ENCODE peak calls at places on chromosomes 2 and 18, in ten cellular contexts. Y is RWPE2, N is uterus, J is cardiac fibroblast, V is fibroblast of pulmonary artery, X is AG04450, P is testis, S is HCT116, T is mesenchymal stem cell, W is colonic mucosa. M is an unnamed sample.

GRCh38 chr18:22346968-22347611 is 70.6 kb downstream of the CTAGE1 start:
- DNase-seq in X (no peak), W (peak), T (peak), N (peak), P (peak), J (peak), Y (no peak), V (peak), S (no peak), M (peak)

GRCh38 chr2:100056478-100056877 is 85.9 kb downstream of the AFF3 start:
- DNase-seq in N (no peak), Y (no peak), T (peak), V (no peak), P (no peak), X (no peak), S (no peak), J (no peak), W (no peak), M (no peak)

GRCh38 chr2:44245068-44245861 is 30.0 kb upstream of the SLC3A1 start:
- DNase-seq in T (no peak), N (no peak), P (no peak), W (peak), Y (no peak), S (no peak), J (no peak), V (no peak), X (no peak), M (no peak)

GRCh38 chr2:10151462-10151861 is 28.9 kb downstream of the RRM2 start:
- DNase-seq in T (no peak), X (no peak), J (no peak), W (no peak), V (no peak), P (no peak), N (no peak), Y (no peak), S (no peak), M (no peak)

GRCh38 chr2:190188289-190188688 is 125.8 kb upstream of the MSTN start:
- DNase-seq in S (no peak), Y (no peak), J (no peak), P (no peak), N (no peak), V (no peak), T (no peak), W (no peak), X (no peak), M (no peak)

GRCh38 chr2:222883420-222883819 is 22.6 kb downstream of the ACSL3 start:
- DNase-seq in V (peak), N (no peak), P (no peak), S (no peak), T (no peak), J (no peak), W (no peak), X (no peak), Y (no peak), M (no peak)

GRCh38 chr2:29544031-29544430 is 377.4 kb downstream of the ALK start:
- DNase-seq in T (no peak), X (no peak), J (no peak), P (no peak), Y (no peak), S (no peak), N (no peak), W (no peak), V (no peak), M (no peak)

GRCh38 chr18:42437646-42438045 is 482.6 kb downstream of the PIK3C3 start:
- DNase-seq in J (peak), P (no peak), X (no peak), V (peak), W (no peak), T (no peak), Y (no peak), N (no peak), S (no peak), M (no peak)

GRCh38 chr2:160932960-160933359 is 227.3 kb upstream of the TANK start:
- DNase-seq in N (no peak), W (no peak), V (peak), J (peak), T (peak), Y (no peak), S (no peak), X (peak), P (no peak), M (no peak)

GRCh38 chr18:5106730-5107129 is 90.3 kb downstream of the AKAIN1 start:
- DNase-seq in S (no peak), T (no peak), J (no peak), W (no peak), N (no peak), P (no peak), Y (no peak), V (no peak), X (no peak), M (no peak)

GRCh38 chr2:169031202-169031601 is at the start of gene ABCB11:
- DNase-seq in W (no peak), J (no peak), N (no peak), P (no peak), X (no peak), T (no peak), V (no peak), Y (no peak), S (no peak), M (no peak)
- H3K4me3 ChIP-seq in W (no peak), J (no peak), N (no peak), P (no peak), X (no peak), T (no peak), V (no peak), Y (no peak), S (no peak), M (no peak)

DNA sequence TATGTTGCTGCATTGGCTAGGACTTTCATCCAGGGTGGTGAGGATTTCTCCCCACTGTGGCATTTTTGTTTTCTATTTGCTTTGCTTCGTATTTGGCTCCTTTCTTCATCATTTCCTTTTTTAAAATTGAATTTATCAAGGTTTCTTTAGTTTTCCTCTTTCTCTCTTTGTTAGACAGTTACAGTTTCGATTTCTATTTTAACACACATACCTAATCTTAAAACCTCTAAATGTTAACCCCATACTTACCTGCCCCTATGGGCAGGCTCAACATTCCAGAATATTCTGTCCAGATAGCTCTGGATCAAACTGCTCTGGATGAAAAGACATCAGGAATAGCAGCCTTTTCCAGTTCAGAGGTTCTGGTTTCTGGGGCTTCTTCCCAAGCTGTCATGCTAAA is 49.2 kb downstream of the DIPK1C start:
- DNase-seq in V (no peak), S (no peak), N (no peak), W (no peak), J (no peak), X (no peak), T (no peak), Y (no peak), P (no peak), M (no peak)
- H3K4me3 ChIP-seq in V (no peak), S (no peak), N (no peak), W (no peak), J (no peak), X (no peak), T (no peak), Y (no peak), P (no peak), M (no peak)

DNA sequence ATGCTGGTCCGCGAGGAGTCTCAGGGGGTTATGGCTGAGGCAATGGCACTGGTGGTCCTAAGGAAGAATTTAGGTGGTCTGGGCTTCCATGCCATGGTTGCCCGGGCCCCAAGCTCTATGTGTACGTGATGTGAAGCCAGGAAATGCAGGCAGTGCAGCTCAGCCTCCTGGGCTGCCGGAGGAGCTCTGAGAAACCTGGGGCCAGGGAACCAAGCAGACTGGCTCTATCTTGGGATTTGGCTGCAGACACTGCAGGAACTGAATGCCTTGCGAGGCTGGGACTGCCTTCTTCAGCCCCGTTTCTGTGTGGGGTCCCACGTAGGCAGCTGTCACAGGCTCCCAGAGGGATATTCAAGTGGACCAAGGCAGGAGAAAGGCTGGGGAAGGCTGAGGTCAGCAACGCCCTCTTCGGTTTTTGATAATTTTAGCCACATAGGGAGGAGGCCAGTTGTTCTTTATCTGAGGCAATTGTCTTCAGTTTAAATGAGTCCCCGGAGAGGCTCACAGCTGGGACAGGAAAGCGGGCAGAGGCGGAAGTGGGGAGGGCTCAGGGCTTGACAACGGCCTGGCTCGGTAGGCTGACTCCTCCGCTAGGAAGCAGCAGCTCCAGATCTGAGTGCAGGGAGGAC is 77.7 kb downstream of the RHOB start:
- DNase-seq in W (no peak), X (no peak), V (peak), Y (peak), N (peak), J (peak), S (no peak), P (no peak), T (no peak), M (no peak)
- H3K4me3 ChIP-seq in W (no peak), X (no peak), V (no peak), Y (no peak), N (no peak), J (no peak), S (no peak), P (no peak), T (no peak), M (no peak)

DNA sequence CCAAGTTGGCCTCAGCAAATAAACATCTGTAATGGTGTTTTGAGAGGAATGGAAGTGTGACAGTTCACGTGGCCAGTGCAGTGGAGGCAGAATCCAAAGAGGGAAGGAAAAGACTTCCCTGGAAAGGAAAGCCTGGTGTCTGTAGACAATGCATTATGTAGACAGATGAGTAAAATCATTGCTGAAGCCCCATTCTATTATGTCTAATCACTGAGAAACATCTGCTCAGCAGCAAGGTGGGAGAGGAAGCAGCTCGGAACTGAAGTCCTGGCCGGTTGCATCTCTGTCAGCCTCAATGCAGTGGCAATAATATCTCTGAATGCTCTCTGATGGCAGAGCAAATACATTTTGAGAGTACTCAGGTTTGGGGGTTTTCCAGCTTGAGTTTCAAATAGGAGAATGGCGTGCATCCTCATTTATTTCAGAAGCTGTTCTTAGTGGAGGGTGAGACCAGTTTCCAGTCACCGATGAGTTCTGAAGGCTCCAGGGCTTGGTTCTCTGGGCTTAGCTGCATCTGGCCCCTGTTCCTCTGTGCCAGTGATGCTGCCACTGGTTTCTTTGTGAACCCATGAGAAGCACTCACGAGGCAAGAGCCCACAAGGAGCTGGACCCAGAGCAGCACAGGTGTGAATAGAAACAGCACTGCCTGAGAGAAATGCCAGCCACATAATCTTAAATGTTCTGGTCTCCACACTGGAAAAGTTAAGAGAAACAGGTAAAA is 63.3 kb downstream of the RPIA start:
- DNase-seq in P (no peak), N (no peak), W (no peak), J (no peak), S (no peak), X (no peak), T (no peak), V (no peak), Y (no peak), M (no peak)
- H3K4me3 ChIP-seq in P (no peak), N (no peak), W (no peak), J (no peak), S (no peak), X (no peak), T (no peak), V (no peak), Y (no peak), M (no peak)

DNA sequence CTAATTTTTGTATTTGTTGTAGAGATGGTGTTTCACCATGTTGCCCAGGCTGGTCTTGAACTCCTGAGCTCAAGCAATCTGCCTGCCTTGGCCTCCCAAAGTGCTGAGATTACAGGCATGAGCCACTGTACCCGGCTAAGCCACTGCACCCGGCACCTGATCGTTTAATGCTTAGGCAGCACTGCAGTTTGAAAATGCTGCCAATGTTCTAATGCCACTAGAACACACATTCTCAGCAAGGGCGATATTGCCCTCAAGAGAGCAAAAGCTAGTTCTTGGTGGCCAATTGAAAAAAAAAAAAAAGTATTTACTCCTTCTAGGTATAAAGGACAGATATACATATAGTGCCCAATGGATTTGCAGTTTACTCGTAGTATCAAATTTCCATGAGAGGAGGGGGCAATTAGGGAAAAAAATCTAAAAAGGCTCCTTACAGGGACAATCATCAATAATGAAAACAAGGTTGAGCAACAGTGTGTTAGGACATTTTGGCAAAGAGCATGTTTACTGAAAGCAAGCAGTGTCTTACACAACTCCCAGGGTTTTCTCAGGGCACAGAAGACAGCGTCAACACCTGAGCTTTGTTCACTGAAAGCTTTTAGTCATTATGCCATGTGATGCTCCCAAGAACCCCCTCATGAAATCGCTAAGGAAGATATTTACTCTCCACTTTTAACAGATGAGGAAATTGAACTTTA is 199.9 kb upstream of the PKDCC start:
- DNase-seq in S (no peak), J (peak), N (no peak), V (peak), W (no peak), T (peak), P (no peak), Y (no peak), X (no peak), M (no peak)
- H3K4me3 ChIP-seq in S (no peak), J (no peak), N (no peak), V (no peak), W (no peak), T (no peak), P (no peak), Y (no peak), X (no peak), M (no peak)